ENCODE peak calls at places on chromosomes 6 and 20, in six cellular contexts. Q, X, V, T, G and H are unnamed samples.

GRCh38 chr6:33199687-33200233 is 705 bp downstream of the RXRB start:
- DNase-seq in Q (peak), X (peak), V (peak), T (no peak), G (no peak), H (no peak)

GRCh38 chr6:65709099-65709830 is 2.2 kb upstream of the EYS start:
- DNase-seq in Q (no peak), X (no peak), V (no peak), T (no peak), G (no peak), H (no peak)

GRCh38 chr20:8530022-8530421 is 398.0 kb downstream of the PLCB1 start:
- DNase-seq in Q (no peak), X (no peak), V (no peak), T (no peak), G (no peak), H (no peak)

GRCh38 chr20:8131598-8132014 is 460 bp upstream of the PLCB1 start:
- DNase-seq in Q (no peak), X (peak), V (no peak), T (no peak), G (no peak), H (no peak)

GRCh38 chr6:12927746-12928145 is 211.2 kb downstream of the PHACTR1 start:
- DNase-seq in Q (no peak), X (no peak), V (no peak), T (no peak), G (no peak), H (no peak)

GRCh38 chr6:112396221-112396620 is 49.1 kb downstream of the RFPL4B start:
- DNase-seq in Q (no peak), X (no peak), V (no peak), T (no peak), G (no peak), H (no peak)

GRCh38 chr6:25311251-25311910 is 32.2 kb downstream of the CARMIL1 start:
- DNase-seq in Q (peak), X (no peak), V (no peak), T (no peak), G (no peak), H (no peak)

GRCh38 chr6:39835856-39836442 is 43.8 kb downstream of the DAAM2 start:
- DNase-seq in Q (no peak), X (no peak), V (no peak), T (no peak), G (no peak), H (no peak)